ENCODE peak calls at places on chromosomes 7 and 10, in eight cellular contexts. A, C, W, U, T, R, M and Q are unnamed samples.

GRCh38 chr7:140876519-140877248 is 48.0 kb downstream of the BRAF start:
- DNase-seq in W (no peak), A (no peak), M (no peak), T (no peak), R (no peak), C (no peak), U (no peak), Q (no peak)

GRCh38 chr7:21299766-21300165 is 128.1 kb upstream of the SP4 start:
- DNase-seq in W (no peak), A (no peak), T (no peak), R (no peak), U (no peak), C (no peak), M (no peak), Q (no peak)

GRCh38 chr7:78151229-78151628 is 352.7 kb downstream of the PHTF2 start:
- DNase-seq in W (no peak), T (no peak), A (no peak), M (no peak), C (no peak), R (no peak), U (no peak), Q (no peak)

GRCh38 chr7:110246118-110246517 is 844.8 kb upstream of the LRRN3 start:
- DNase-seq in R (no peak), W (no peak), U (no peak), C (no peak), T (no peak), M (no peak), A (no peak), Q (no peak)

GRCh38 chr10:130335336-130335735 is 199.1 kb downstream of the GLRX3 start:
- DNase-seq in R (no peak), A (no peak), C (no peak), T (no peak), U (no peak), M (no peak), W (no peak), Q (no peak)

GRCh38 chr7:29490094-29490607 is 73.5 kb upstream of the PRR15 start:
- DNase-seq in U (no peak), W (no peak), M (no peak), T (no peak), R (no peak), C (no peak), A (no peak), Q (no peak)

GRCh38 chr7:142389544-142389943 is 131.7 kb upstream of the PRSS58 start:
- DNase-seq in A (no peak), R (no peak), T (no peak), U (no peak), M (no peak), C (peak; percentile 12), W (no peak), Q (no peak)

GRCh38 chr7:137007001-137007725 is 138.7 kb downstream of the CHRM2 start:
- DNase-seq in W (no peak), R (no peak), C (no peak), T (no peak), M (no peak), A (no peak), U (no peak), Q (no peak)

GRCh38 chr7:90222811-90223725 is 11.5 kb downstream of the STEAP2 start:
- DNase-seq in C (peak; percentile 28), U (peak; percentile 60), T (no peak), M (no peak), R (peak; percentile 72), W (no peak), A (no peak), Q (peak; percentile 58)

GRCh38 chr10:30828680-30829079 is 199.1 kb upstream of the LYZL2 start:
- DNase-seq in C (no peak), T (no peak), A (no peak), U (no peak), M (no peak), R (no peak), W (no peak), Q (no peak)

GRCh38 chr10:6423004-6423403 is 157.1 kb downstream of the PRKCQ start:
- DNase-seq in R (no peak), W (no peak), T (no peak), A (no peak), M (no peak), C (no peak), U (no peak), Q (no peak)

GRCh38 chr10:3068968-3069737 is 1.8 kb downstream of the PFKP start:
- DNase-seq in M (peak; percentile 43), T (peak; percentile 38), U (no peak), W (peak; percentile 76), A (no peak), R (no peak), C (no peak), Q (peak; percentile 51)

DNA sequence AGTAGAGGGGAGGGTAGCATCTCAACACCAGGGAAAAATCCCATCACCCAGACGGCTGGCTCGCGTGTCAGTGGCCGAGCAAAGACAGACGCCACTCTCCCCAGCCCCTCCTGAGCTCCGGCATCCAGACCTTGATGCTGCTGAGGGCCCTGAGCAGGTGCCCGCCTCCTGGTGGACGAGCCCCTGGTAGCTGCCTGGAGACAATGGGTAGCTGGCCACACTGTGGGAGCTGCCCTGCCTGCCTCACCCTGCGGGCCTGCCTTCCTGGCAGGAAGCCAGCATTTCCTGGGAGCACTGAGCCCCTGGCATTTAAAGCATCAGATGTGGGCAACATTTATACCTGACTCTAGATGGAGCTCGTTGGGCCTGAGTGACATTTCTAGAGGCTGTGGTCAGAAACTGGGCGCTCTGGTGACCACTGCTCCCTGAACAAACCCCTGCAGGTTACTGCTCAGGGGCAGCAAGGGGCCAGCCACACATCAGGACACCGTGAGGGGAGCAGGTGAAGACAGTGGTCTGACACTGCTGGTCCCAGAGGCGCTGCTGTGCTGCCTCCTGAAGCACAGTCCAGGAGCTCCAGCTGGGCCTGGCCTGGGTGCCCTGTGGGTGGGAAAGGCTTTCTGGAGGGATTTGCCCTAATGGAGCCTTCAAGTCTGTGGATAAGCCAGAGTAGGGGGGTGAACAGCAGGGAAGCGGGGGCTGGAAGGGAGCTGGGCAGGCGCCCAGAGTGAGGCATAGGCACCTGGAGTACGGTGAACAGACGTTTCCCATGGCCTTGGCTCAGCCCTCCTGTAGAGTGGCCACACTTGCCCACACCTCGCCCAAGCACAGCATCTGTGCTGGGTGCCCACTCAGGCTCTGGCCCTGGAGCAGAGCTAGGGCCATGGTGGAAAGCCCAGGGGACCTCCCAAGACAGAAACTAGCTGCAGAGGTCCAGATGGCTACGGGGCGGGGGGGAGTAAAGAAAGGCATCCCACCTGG is 138.7 kb downstream of the MAPK8 start:
- DNase-seq in T (no peak), U (no peak), R (peak; percentile 11), C (peak; percentile 27), A (no peak), W (peak; percentile 82), M (peak; percentile 64), Q (no peak)
- TF ChIP-seq CTCF in T (no peak), U (no peak), R (no peak), C (peak; percentile 12), A (no peak), W (peak; percentile 56), M (peak; percentile 28), Q (no peak)

GRCh38 chr7:34181271-34181958 is 276.1 kb downstream of the BMPER start:
- DNase-seq in W (no peak), A (no peak), M (no peak), R (no peak), C (no peak), T (no peak), U (no peak), Q (no peak)

GRCh38 chr7:34175837-34176236 is 270.5 kb downstream of the BMPER start:
- DNase-seq in R (no peak), M (no peak), A (no peak), C (no peak), U (no peak), T (no peak), W (no peak), Q (no peak)
- H3K4me3 ChIP-seq in R (peak overlapping the region; percentile 59), M (no peak overlapping the region), A (no peak overlapping the region), C (no peak overlapping the region), U (no peak overlapping the region), T (no peak overlapping the region), W (no peak overlapping the region), Q (no peak overlapping the region)

DNA sequence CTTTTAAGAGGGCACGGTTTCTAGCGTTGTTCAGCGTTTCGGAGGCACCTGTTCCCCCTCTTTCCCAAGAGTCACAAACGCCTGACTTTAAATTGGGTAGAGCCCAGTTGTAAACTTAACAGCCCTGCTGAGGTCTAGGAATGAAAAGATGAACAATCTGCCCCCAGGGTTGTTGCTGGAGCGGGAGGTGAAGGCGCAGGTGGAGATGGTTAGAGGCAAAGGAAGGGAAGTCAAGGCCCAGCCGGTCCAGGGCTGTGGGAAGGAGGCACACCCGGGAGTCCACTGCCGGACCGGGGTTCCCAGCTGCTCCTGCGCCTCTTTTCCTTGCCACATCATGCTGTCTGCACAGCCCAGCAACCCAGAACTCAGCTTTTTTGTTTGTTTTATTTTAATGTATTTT is 770 bp downstream of the PRXL2A start:
- DNase-seq in A (no peak), M (no peak), C (no peak), W (no peak), U (no peak), R (no peak), T (peak; percentile 52), Q (no peak)
- H3K4me1 ChIP-seq in A (peaks cover 26% of the 10 kb centered on the region), M (peaks cover 33% of the 10 kb centered on the region), C (peaks cover 74% of the 10 kb centered on the region), W (peaks cover 15% of the 10 kb centered on the region), U (peaks cover 50% of the 10 kb centered on the region), R (peaks cover 31% of the 10 kb centered on the region), T (peaks cover 26% of the 10 kb centered on the region), Q (peaks cover 22% of the 10 kb centered on the region)

DNA sequence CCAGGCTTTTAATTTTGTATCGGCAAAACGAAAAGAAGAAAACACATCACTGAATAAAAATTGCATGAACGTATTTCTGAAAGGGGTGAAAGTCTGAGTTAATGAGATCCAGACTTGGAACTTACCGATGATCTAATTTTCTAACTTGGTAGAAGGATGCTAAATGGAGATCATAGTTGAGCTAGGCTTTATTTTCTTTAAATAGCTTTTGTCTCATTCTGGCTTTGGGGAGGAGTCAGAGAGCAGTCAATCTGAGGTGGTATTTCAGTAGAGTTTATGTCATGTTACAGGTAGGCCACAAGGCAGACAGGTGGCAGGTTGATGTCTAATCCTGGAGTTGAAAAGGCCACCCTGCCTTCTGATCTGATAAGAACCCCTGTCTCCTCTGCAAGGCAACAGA is 161.9 kb downstream of the KIAA1217 start:
- DNase-seq in M (no peak), T (no peak), U (no peak), R (no peak), A (no peak), C (no peak), W (no peak), Q (no peak)
- TF ChIP-seq CTCF in M (no peak), T (no peak), U (no peak), R (no peak), A (no peak), C (no peak), W (no peak), Q (no peak)